ENCODE peak calls at places on chromosomes 13 and 19, in nine cellular contexts. One of them, this sample, is unnamed.

GRCh38 chr13:75694742-75695141 is 58.6 kb downstream of the LMO7 start:
- DNase-seq in ascending aorta: no peak
- DNase-seq in WTC11: no peak
- DNase-seq in lower leg skin: no peak
- DNase-seq in tibial artery: no peak
- DNase-seq in pancreas: no peak
- DNase-seq in RWPE1: no peak
- DNase-seq in glutamatergic neuron: no peak
- DNase-seq in endodermal cell: no peak
- DNase-seq in this sample: no peak

GRCh38 chr13:76948139-76948538 is at the start of gene ACOD1:
- DNase-seq in lower leg skin: no peak
- DNase-seq in RWPE1: no peak
- DNase-seq in ascending aorta: no peak
- DNase-seq in WTC11: no peak
- DNase-seq in tibial artery: no peak
- DNase-seq in glutamatergic neuron: no peak
- DNase-seq in endodermal cell: no peak
- DNase-seq in pancreas: no peak
- DNase-seq in this sample: no peak

GRCh38 chr19:38661996-38662395 is 14.5 kb downstream of the ACTN4 start:
- DNase-seq in ascending aorta: no peak
- DNase-seq in WTC11: no peak
- DNase-seq in tibial artery: no peak
- DNase-seq in pancreas: peak
- DNase-seq in lower leg skin: no peak
- DNase-seq in RWPE1: no peak
- DNase-seq in endodermal cell: no peak
- DNase-seq in glutamatergic neuron: no peak
- DNase-seq in this sample: no peak

GRCh38 chr19:47145639-47146486 is 15.2 kb downstream of the SAE1 start:
- DNase-seq in tibial artery: no peak
- DNase-seq in WTC11: no peak
- DNase-seq in pancreas: no peak
- DNase-seq in lower leg skin: no peak
- DNase-seq in ascending aorta: no peak
- DNase-seq in RWPE1: no peak
- DNase-seq in glutamatergic neuron: no peak
- DNase-seq in endodermal cell: no peak
- DNase-seq in this sample: no peak

GRCh38 chr19:33379151-33379829 is 5.8 kb downstream of the CEBPG start:
- DNase-seq in WTC11: no peak
- DNase-seq in lower leg skin: peak
- DNase-seq in RWPE1: no peak
- DNase-seq in endodermal cell: peak
- DNase-seq in ascending aorta: no peak
- DNase-seq in pancreas: peak
- DNase-seq in glutamatergic neuron: no peak
- DNase-seq in tibial artery: no peak
- DNase-seq in this sample: no peak

GRCh38 chr19:56508282-56508778 is 675 bp downstream of the ZNF471 start:
- DNase-seq in lower leg skin: no peak
- DNase-seq in RWPE1: no peak
- DNase-seq in WTC11: no peak
- DNase-seq in tibial artery: peak
- DNase-seq in endodermal cell: no peak
- DNase-seq in ascending aorta: no peak
- DNase-seq in pancreas: no peak
- DNase-seq in glutamatergic neuron: no peak
- DNase-seq in this sample: no peak

GRCh38 chr19:51926426-51926783 is 867 bp upstream of the ZNF613 start:
- DNase-seq in endodermal cell: no peak
- DNase-seq in WTC11: no peak
- DNase-seq in ascending aorta: no peak
- DNase-seq in glutamatergic neuron: no peak
- DNase-seq in pancreas: no peak
- DNase-seq in RWPE1: no peak
- DNase-seq in lower leg skin: no peak
- DNase-seq in tibial artery: no peak
- DNase-seq in this sample: no peak

GRCh38 chr13:50893211-50893852 is 16.3 kb upstream of the RNASEH2B start:
- DNase-seq in tibial artery: no peak
- DNase-seq in endodermal cell: no peak
- DNase-seq in pancreas: no peak
- DNase-seq in glutamatergic neuron: no peak
- DNase-seq in RWPE1: no peak
- DNase-seq in WTC11: no peak
- DNase-seq in ascending aorta: no peak
- DNase-seq in lower leg skin: no peak
- DNase-seq in this sample: no peak

GRCh38 chr19:13699786-13700185 is 64.5 kb upstream of the MRI1 start:
- DNase-seq in lower leg skin: no peak
- DNase-seq in ascending aorta: no peak
- DNase-seq in WTC11: no peak
- DNase-seq in pancreas: no peak
- DNase-seq in RWPE1: no peak
- DNase-seq in glutamatergic neuron: no peak
- DNase-seq in tibial artery: no peak
- DNase-seq in endodermal cell: no peak
- DNase-seq in this sample: no peak

GRCh38 chr13:32824671-32825070 is 191.6 kb upstream of the KL start:
- DNase-seq in tibial artery: no peak
- DNase-seq in endodermal cell: peak
- DNase-seq in RWPE1: peak
- DNase-seq in lower leg skin: no peak
- DNase-seq in glutamatergic neuron: no peak
- DNase-seq in WTC11: no peak
- DNase-seq in pancreas: no peak
- DNase-seq in ascending aorta: no peak
- DNase-seq in this sample: no peak

GRCh38 chr19:43777163-43777700 is 3.5 kb downstream of the KCNN4 start:
- DNase-seq in WTC11: no peak
- DNase-seq in lower leg skin: no peak
- DNase-seq in tibial artery: no peak
- DNase-seq in ascending aorta: no peak
- DNase-seq in glutamatergic neuron: no peak
- DNase-seq in endodermal cell: no peak
- DNase-seq in pancreas: no peak
- DNase-seq in RWPE1: no peak
- DNase-seq in this sample: no peak

GRCh38 chr13:37481005-37481857 is 117.3 kb downstream of the POSTN start:
- DNase-seq in endodermal cell: no peak
- DNase-seq in WTC11: no peak
- DNase-seq in ascending aorta: no peak
- DNase-seq in pancreas: no peak
- DNase-seq in lower leg skin: no peak
- DNase-seq in tibial artery: no peak
- DNase-seq in glutamatergic neuron: no peak
- DNase-seq in RWPE1: no peak
- DNase-seq in this sample: no peak

GRCh38 chr19:2374808-2375207 is 14.7 kb downstream of the TMPRSS9 start:
- DNase-seq in RWPE1: no peak
- DNase-seq in endodermal cell: no peak
- DNase-seq in lower leg skin: no peak
- DNase-seq in tibial artery: no peak
- DNase-seq in WTC11: no peak
- DNase-seq in glutamatergic neuron: no peak
- DNase-seq in ascending aorta: no peak
- DNase-seq in pancreas: no peak
- DNase-seq in this sample: no peak

GRCh38 chr19:13841339-13842293 is 35.3 kb upstream of the NANOS3 start:
- DNase-seq in pancreas: peak
- DNase-seq in ascending aorta: no peak
- DNase-seq in WTC11: no peak
- DNase-seq in glutamatergic neuron: no peak
- DNase-seq in RWPE1: no peak
- DNase-seq in tibial artery: peak
- DNase-seq in lower leg skin: peak
- DNase-seq in endodermal cell: peak
- DNase-seq in this sample: no peak

GRCh38 chr13:113002206-113002821 is 33.3 kb downstream of the MCF2L start:
- DNase-seq in WTC11: peak
- DNase-seq in lower leg skin: no peak
- DNase-seq in tibial artery: no peak
- DNase-seq in pancreas: peak
- DNase-seq in glutamatergic neuron: no peak
- DNase-seq in endodermal cell: peak
- DNase-seq in ascending aorta: no peak
- DNase-seq in RWPE1: no peak
- DNase-seq in this sample: no peak
- TF ChIP-seq CTCF in WTC11: peak
- TF ChIP-seq CTCF in lower leg skin: no peak
- TF ChIP-seq CTCF in tibial artery: no peak
- TF ChIP-seq CTCF in pancreas: no peak
- TF ChIP-seq CTCF in glutamatergic neuron: peak
- TF ChIP-seq CTCF in endodermal cell: peak
- TF ChIP-seq CTCF in ascending aorta: no peak
- TF ChIP-seq CTCF in RWPE1: no peak
- TF ChIP-seq CTCF in this sample: peak

DNA sequence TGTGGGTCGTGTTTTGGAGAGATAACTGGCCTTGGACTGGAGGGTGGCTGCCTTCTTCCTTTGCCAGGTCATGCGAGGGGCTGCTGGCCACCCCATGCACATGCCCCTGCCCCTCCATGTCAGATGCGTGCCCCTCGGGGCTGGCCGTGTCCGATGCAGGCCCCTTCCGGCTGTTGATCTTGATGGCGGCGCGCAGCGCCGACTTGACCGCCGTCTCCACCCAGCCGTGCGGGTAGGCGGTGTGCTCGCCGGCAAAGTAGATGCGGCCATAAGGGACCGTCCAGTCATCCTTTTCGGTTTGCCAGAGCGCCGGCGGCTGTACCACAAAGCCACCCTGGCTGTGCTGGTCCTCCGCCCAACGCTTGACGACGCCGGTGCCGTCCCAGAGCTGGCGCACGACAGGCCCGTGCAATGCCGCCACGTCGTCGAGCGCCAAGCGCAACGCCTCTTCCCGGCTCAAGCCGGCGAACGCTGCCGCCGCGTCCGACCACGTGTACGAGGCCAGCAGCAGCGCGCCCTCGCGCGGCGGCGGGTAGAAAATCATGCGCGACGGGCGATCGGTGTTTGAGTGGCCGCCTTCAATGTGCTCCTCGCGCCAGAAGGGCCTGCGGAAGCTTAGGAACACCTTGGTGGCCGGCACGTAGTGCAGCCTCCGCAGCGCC is 6.9 kb downstream of the IL4I1 start:
- DNase-seq in WTC11: peak
- DNase-seq in ascending aorta: no peak
- DNase-seq in pancreas: peak
- DNase-seq in lower leg skin: peak
- DNase-seq in endodermal cell: peak
- DNase-seq in tibial artery: peak
- DNase-seq in glutamatergic neuron: peak
- DNase-seq in RWPE1: no peak
- DNase-seq in this sample: no peak
- TF ChIP-seq CTCF in WTC11: peak
- TF ChIP-seq CTCF in ascending aorta: peak
- TF ChIP-seq CTCF in pancreas: peak
- TF ChIP-seq CTCF in lower leg skin: no peak
- TF ChIP-seq CTCF in endodermal cell: peak
- TF ChIP-seq CTCF in tibial artery: peak
- TF ChIP-seq CTCF in glutamatergic neuron: peak
- TF ChIP-seq CTCF in RWPE1: peak
- TF ChIP-seq CTCF in this sample: peak

DNA sequence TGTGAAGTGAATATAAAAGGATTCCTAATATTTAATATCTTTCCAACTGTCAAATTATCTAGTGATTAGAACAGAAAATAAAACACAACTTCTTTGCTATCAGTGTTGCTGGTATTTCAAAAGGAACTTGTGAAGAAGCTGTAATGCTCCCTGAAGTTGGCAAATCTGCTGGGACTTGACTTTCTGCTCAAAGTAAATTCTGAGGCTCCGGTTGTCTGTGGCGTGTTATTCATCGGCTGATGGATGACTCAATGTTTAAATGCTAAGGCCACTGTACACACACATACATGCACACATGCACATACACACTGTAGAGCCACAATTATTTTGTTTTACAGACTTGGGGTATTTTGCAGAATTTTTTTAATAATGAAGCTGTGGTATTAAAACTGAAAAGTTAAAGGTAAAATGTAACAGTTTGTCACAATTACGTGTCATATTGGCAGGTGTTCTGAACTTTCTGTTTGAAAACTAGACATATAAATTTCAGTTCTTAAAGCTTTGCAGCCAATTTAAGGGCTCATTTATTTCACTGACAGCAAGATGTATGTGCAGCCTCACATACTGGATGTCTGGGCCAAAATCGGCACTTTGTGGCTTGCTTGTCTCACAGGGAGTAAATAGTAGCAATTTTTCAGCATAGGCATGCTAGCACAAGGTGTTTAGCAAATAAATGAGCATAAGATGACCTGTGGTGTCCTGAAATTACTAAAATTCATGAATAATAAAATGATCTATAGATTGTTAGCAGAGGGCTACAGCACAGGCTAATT is 1691.7 kb upstream of the PCDH20 start:
- DNase-seq in tibial artery: no peak
- DNase-seq in lower leg skin: no peak
- DNase-seq in pancreas: no peak
- DNase-seq in RWPE1: peak
- DNase-seq in glutamatergic neuron: no peak
- DNase-seq in ascending aorta: no peak
- DNase-seq in WTC11: no peak
- DNase-seq in endodermal cell: no peak
- DNase-seq in this sample: no peak
- TF ChIP-seq CTCF in tibial artery: no peak
- TF ChIP-seq CTCF in lower leg skin: no peak
- TF ChIP-seq CTCF in pancreas: no peak
- TF ChIP-seq CTCF in RWPE1: no peak
- TF ChIP-seq CTCF in glutamatergic neuron: no peak
- TF ChIP-seq CTCF in ascending aorta: no peak
- TF ChIP-seq CTCF in WTC11: no peak
- TF ChIP-seq CTCF in endodermal cell: no peak
- TF ChIP-seq CTCF in this sample: no peak

GRCh38 chr13:78589206-78589605 is 14.1 kb downstream of the POU4F1 start:
- DNase-seq in WTC11: peak
- DNase-seq in glutamatergic neuron: no peak
- DNase-seq in pancreas: no peak
- DNase-seq in lower leg skin: no peak
- DNase-seq in RWPE1: peak
- DNase-seq in endodermal cell: peak
- DNase-seq in tibial artery: no peak
- DNase-seq in ascending aorta: no peak
- DNase-seq in this sample: no peak

GRCh38 chr13:78587395-78587794 is 16.0 kb downstream of the POU4F1 start:
- DNase-seq in ascending aorta: no peak
- DNase-seq in RWPE1: no peak
- DNase-seq in WTC11: no peak
- DNase-seq in tibial artery: no peak
- DNase-seq in pancreas: no peak
- DNase-seq in lower leg skin: no peak
- DNase-seq in endodermal cell: no peak
- DNase-seq in glutamatergic neuron: no peak
- DNase-seq in this sample: no peak

DNA sequence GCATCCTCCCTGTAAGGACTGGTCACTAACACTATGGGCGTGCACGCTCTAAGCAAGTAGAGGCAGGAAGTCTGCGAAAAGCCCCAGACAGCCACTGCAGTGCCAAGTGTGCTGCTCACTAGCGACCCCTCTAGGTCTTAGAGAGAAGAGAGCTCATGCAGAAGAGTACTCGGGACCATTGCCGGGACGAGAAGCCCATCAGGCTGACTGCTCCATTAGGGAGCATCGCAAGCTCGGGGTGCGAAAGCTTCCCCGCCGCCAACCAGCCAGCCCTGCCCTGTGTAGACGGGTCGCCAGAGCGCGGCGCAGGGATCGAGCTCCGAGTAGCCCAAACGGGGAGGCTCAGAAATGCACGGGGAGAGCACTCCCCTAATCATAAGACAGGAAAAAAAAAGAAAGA is 16.6 kb downstream of the POU4F1 start:
- DNase-seq in ascending aorta: no peak
- DNase-seq in WTC11: peak
- DNase-seq in pancreas: no peak
- DNase-seq in lower leg skin: no peak
- DNase-seq in tibial artery: no peak
- DNase-seq in glutamatergic neuron: no peak
- DNase-seq in RWPE1: no peak
- DNase-seq in endodermal cell: peak
- DNase-seq in this sample: no peak
- TF ChIP-seq CTCF in ascending aorta: no peak
- TF ChIP-seq CTCF in WTC11: peak
- TF ChIP-seq CTCF in pancreas: no peak
- TF ChIP-seq CTCF in lower leg skin: no peak
- TF ChIP-seq CTCF in tibial artery: no peak
- TF ChIP-seq CTCF in glutamatergic neuron: peak
- TF ChIP-seq CTCF in RWPE1: no peak
- TF ChIP-seq CTCF in endodermal cell: peak
- TF ChIP-seq CTCF in this sample: peak

This sample was measured in type B pancreatic cell.